ENCODE peak calls at places on chromosomes 1 and 21, in four cellular contexts. F is tibial nerve, X is ecto neural progenitor cell, Z is Right ventricle myocardium superior. B is an unnamed sample.
A peak's percentile ranks its signal among the peaks of the same experiment; 100 is the strongest.

GRCh38 chr1:114248162-114248561 is 94.5 kb upstream of the SYT6 start:
- DNase-seq in F (no peak), X (no peak), Z (no peak), B (no peak)

GRCh38 chr1:8211620-8212442 is 106.1 kb upstream of the SLC45A1 start:
- DNase-seq in F (no peak), X (no peak), Z (peak; percentile 55), B (peak; percentile 89)

GRCh38 chr1:114118351-114118990 is 35.2 kb downstream of the SYT6 start:
- DNase-seq in F (no peak), X (no peak), Z (no peak), B (no peak)

GRCh38 chr1:232473319-232473718 is 156.6 kb downstream of the SIPA1L2 start:
- DNase-seq in F (no peak), X (no peak), Z (no peak), B (no peak)

GRCh38 chr1:95396557-95396956 is 162.5 kb downstream of the RWDD3 start:
- DNase-seq in F (no peak), X (no peak), Z (no peak), B (no peak)

GRCh38 chr21:38668501-38668900 is 137.2 kb upstream of the ETS2 start:
- DNase-seq in F (no peak), X (no peak), Z (no peak), B (no peak)

GRCh38 chr1:36731226-36732037 is 248.7 kb upstream of the CSF3R start:
- DNase-seq in F (no peak), X (no peak), Z (no peak), B (peak; percentile 17)

GRCh38 chr1:197664391-197664790 is 110.9 kb downstream of the DENND1B start:
- DNase-seq in F (no peak), X (no peak), Z (no peak), B (no peak)

GRCh38 chr21:39311164-39311563 is 2.3 kb downstream of the BRWD1 start:
- DNase-seq in F (no peak), X (no peak), Z (no peak), B (no peak)

GRCh38 chr1:211643324-211644212 is 31.9 kb downstream of the NEK2 start:
- DNase-seq in F (no peak), X (no peak), Z (no peak), B (peak; percentile 86)

GRCh38 chr21:15557925-15558324 is 171.9 kb upstream of the USP25 start:
- DNase-seq in F (no peak), X (no peak), Z (no peak), B (no peak)

GRCh38 chr1:113375878-113376277 is 14.4 kb upstream of the MAGI3 start:
- DNase-seq in F (no peak), X (no peak), Z (no peak), B (no peak)

GRCh38 chr1:15916417-15916816 is 59.5 kb downstream of the ZBTB17 start:
- DNase-seq in F (no peak), X (no peak), Z (no peak), B (no peak)

GRCh38 chr1:186535388-186536133 is 74.6 kb upstream of the PDC start:
- DNase-seq in F (no peak), X (no peak), Z (no peak), B (no peak)

GRCh38 chr1:179779645-179780272 is 36.7 kb downstream of the FAM163A start:
- DNase-seq in F (no peak), X (no peak), Z (no peak), B (no peak)

GRCh38 chr1:169563019-169563615 is 23.2 kb downstream of the F5 start:
- DNase-seq in F (no peak), X (no peak), Z (no peak), B (no peak)

GRCh38 chr1:152543808-152544207 is 22.8 kb downstream of the LCE3E start:
- DNase-seq in F (no peak), X (no peak), Z (no peak), B (no peak)

GRCh38 chr1:228794173-228794572 is 58.9 kb downstream of the RHOU start:
- DNase-seq in F (no peak), X (no peak), Z (no peak), B (no peak)

GRCh38 chr1:100538935-100539835 is 1.2 kb downstream of the GPR88 start:
- DNase-seq in F (no peak), X (peak; percentile 71), Z (peak; percentile 57), B (no peak)

B was measured in tibial artery.